ENCODE peak calls at places on chromosomes 5 and 9, in eight cellular contexts. L is NCI-H1930, Z is iris pigment epithelial cell, M is NCI-H1092 treated with DMSO at 0.1 percent for 48 hours, K is ureter, E is T-helper 9 cell, P is D341Med, I is T-cell. B is an unnamed sample.

GRCh38 chr5:71922584-71923106 is 184.6 kb upstream of the MAP1B start:
- DNase-seq in L (no peak), Z (peak), M (no peak), K (no peak), E (no peak), P (no peak), I (no peak), B (peak)

GRCh38 chr5:74934949-74935751 is 69.0 kb upstream of the FAM169A start:
- DNase-seq in L (no peak), Z (peak), M (no peak), K (no peak), E (no peak), P (no peak), I (peak), B (peak)

GRCh38 chr9:136328011-136328621 is 777 bp downstream of the GPSM1 start:
- DNase-seq in L (no peak), Z (peak), M (no peak), K (no peak), E (no peak), P (no peak), I (no peak), B (no peak)

GRCh38 chr9:15240927-15241326 is 66.1 kb downstream of the TTC39B start:
- DNase-seq in L (no peak), Z (no peak), M (peak), K (no peak), E (no peak), P (no peak), I (no peak), B (no peak)

GRCh38 chr5:168117469-168117868 is 174.0 kb upstream of the WWC1 start:
- DNase-seq in L (no peak), Z (no peak), M (no peak), K (no peak), E (no peak), P (no peak), I (no peak), B (no peak)

GRCh38 chr5:38060354-38060753 is 198.0 kb upstream of the EGFLAM start:
- DNase-seq in L (no peak), Z (peak), M (no peak), K (no peak), E (no peak), P (no peak), I (no peak), B (no peak)

GRCh38 chr5:7078901-7079300 is 317.0 kb upstream of the ADCY2 start:
- DNase-seq in L (peak), Z (no peak), M (peak), K (no peak), E (no peak), P (peak), I (no peak), B (no peak)

GRCh38 chr9:93276973-93277372 is 93.0 kb downstream of the WNK2 start:
- DNase-seq in L (no peak), Z (no peak), M (no peak), K (no peak), E (no peak), P (no peak), I (no peak), B (no peak)

GRCh38 chr5:133746834-133747233 is 134.5 kb upstream of the FSTL4 start:
- DNase-seq in L (no peak), Z (no peak), M (no peak), K (no peak), E (no peak), P (peak), I (no peak), B (no peak)

GRCh38 chr5:14671414-14671813 is 6.9 kb downstream of the OTULIN start:
- DNase-seq in L (no peak), Z (peak), M (no peak), K (no peak), E (no peak), P (no peak), I (no peak), B (peak)

GRCh38 chr9:13529321-13530104 is 250.0 kb upstream of the MPDZ start:
- DNase-seq in L (no peak), Z (no peak), M (no peak), K (no peak), E (no peak), P (peak), I (no peak), B (no peak)

GRCh38 chr5:181181650-181182565 is 23.1 kb downstream of the TRIM7 start:
- DNase-seq in L (no peak), Z (peak), M (no peak), K (peak), E (peak), P (peak), I (peak), B (peak)

GRCh38 chr5:32223972-32224608 is 50.0 kb upstream of the GOLPH3 start:
- DNase-seq in L (no peak), Z (peak), M (no peak), K (no peak), E (no peak), P (no peak), I (no peak), B (peak)

GRCh38 chr9:33233659-33234335 is 6.2 kb upstream of the SPINK4 start:
- DNase-seq in L (no peak), Z (peak), M (no peak), K (peak), E (no peak), P (peak), I (no peak), B (peak)